ENCODE peak calls at places on chromosomes 11 and 22, in seven cellular contexts. One of them, this sample, is unnamed.

GRCh38 chr22:23282089-23282501 is 101.8 kb downstream of the BCR start:
- DNase-seq in astrocyte: peak; percentile 83
- DNase-seq in ovary: no peak
- DNase-seq in thoracic aorta: peak; percentile 89
- DNase-seq in brain microvascular endothelial cell: peak; percentile 16
- DNase-seq in psoas muscle: peak; percentile 64
- DNase-seq in dorsolateral prefrontal cortex: peak; percentile 87
- DNase-seq in this sample: peak; percentile 45

GRCh38 chr22:22893077-22893805 is 5.6 kb downstream of the IGLL5 start:
- DNase-seq in astrocyte: no peak
- DNase-seq in ovary: no peak
- DNase-seq in thoracic aorta: no peak
- DNase-seq in brain microvascular endothelial cell: no peak
- DNase-seq in psoas muscle: no peak
- DNase-seq in dorsolateral prefrontal cortex: no peak
- DNase-seq in this sample: no peak

GRCh38 chr22:28581020-28581419 is 98.6 kb downstream of the TTC28 start:
- DNase-seq in astrocyte: no peak
- DNase-seq in ovary: no peak
- DNase-seq in thoracic aorta: no peak
- DNase-seq in brain microvascular endothelial cell: no peak
- DNase-seq in psoas muscle: no peak
- DNase-seq in dorsolateral prefrontal cortex: no peak
- DNase-seq in this sample: no peak

GRCh38 chr11:76369406-76369805 is 11.5 kb downstream of the THAP12 start:
- DNase-seq in astrocyte: no peak
- DNase-seq in ovary: no peak
- DNase-seq in thoracic aorta: no peak
- DNase-seq in brain microvascular endothelial cell: no peak
- DNase-seq in psoas muscle: no peak
- DNase-seq in dorsolateral prefrontal cortex: no peak
- DNase-seq in this sample: no peak

GRCh38 chr22:37279469-37279868 is 2.8 kb upstream of the CYTH4 start:
- DNase-seq in astrocyte: peak; percentile 79
- DNase-seq in ovary: no peak
- DNase-seq in thoracic aorta: no peak
- DNase-seq in brain microvascular endothelial cell: no peak
- DNase-seq in psoas muscle: no peak
- DNase-seq in dorsolateral prefrontal cortex: no peak
- DNase-seq in this sample: no peak

GRCh38 chr22:24102366-24103200 is 78.7 kb upstream of the SUSD2 start:
- DNase-seq in astrocyte: no peak
- DNase-seq in ovary: no peak
- DNase-seq in thoracic aorta: no peak
- DNase-seq in brain microvascular endothelial cell: no peak
- DNase-seq in psoas muscle: no peak
- DNase-seq in dorsolateral prefrontal cortex: no peak
- DNase-seq in this sample: no peak

GRCh38 chr11:75323609-75324008 is 27.9 kb downstream of the ARRB1 start:
- DNase-seq in astrocyte: no peak
- DNase-seq in ovary: no peak
- DNase-seq in thoracic aorta: no peak
- DNase-seq in brain microvascular endothelial cell: no peak
- DNase-seq in psoas muscle: no peak
- DNase-seq in dorsolateral prefrontal cortex: no peak
- DNase-seq in this sample: no peak

GRCh38 chr11:116808262-116809175 is 14.6 kb downstream of the APOA4 start:
- DNase-seq in astrocyte: no peak
- DNase-seq in ovary: no peak
- DNase-seq in thoracic aorta: no peak
- DNase-seq in brain microvascular endothelial cell: peak; percentile 56
- DNase-seq in psoas muscle: no peak
- DNase-seq in dorsolateral prefrontal cortex: no peak
- DNase-seq in this sample: no peak

GRCh38 chr22:47196493-47196849 is 434.0 kb downstream of the TBC1D22A start:
- DNase-seq in astrocyte: no peak
- DNase-seq in ovary: no peak
- DNase-seq in thoracic aorta: no peak
- DNase-seq in brain microvascular endothelial cell: no peak
- DNase-seq in psoas muscle: no peak
- DNase-seq in dorsolateral prefrontal cortex: no peak
- DNase-seq in this sample: no peak

GRCh38 chr11:55707029-55707428 is 45.0 kb downstream of the OR4C6 start:
- DNase-seq in astrocyte: no peak
- DNase-seq in ovary: no peak
- DNase-seq in thoracic aorta: no peak
- DNase-seq in brain microvascular endothelial cell: peak; percentile 22
- DNase-seq in psoas muscle: no peak
- DNase-seq in dorsolateral prefrontal cortex: no peak
- DNase-seq in this sample: no peak

GRCh38 chr11:66491315-66491935 is 11.2 kb downstream of the DPP3 start:
- DNase-seq in astrocyte: no peak
- DNase-seq in ovary: no peak
- DNase-seq in thoracic aorta: no peak
- DNase-seq in brain microvascular endothelial cell: no peak
- DNase-seq in psoas muscle: no peak
- DNase-seq in dorsolateral prefrontal cortex: no peak
- DNase-seq in this sample: no peak
- TF ChIP-seq CTCF in astrocyte: no peak
- TF ChIP-seq CTCF in ovary: no peak
- TF ChIP-seq CTCF in thoracic aorta: peak; percentile 21
- TF ChIP-seq CTCF in brain microvascular endothelial cell: peak; percentile 69
- TF ChIP-seq CTCF in psoas muscle: peak; percentile 15
- TF ChIP-seq CTCF in dorsolateral prefrontal cortex: no peak
- TF ChIP-seq CTCF in this sample: peak; percentile 45

GRCh38 chr11:73981051-73981805 is 1.4 kb downstream of the UCP2 start:
- DNase-seq in astrocyte: no peak
- DNase-seq in ovary: no peak
- DNase-seq in thoracic aorta: no peak
- DNase-seq in brain microvascular endothelial cell: no peak
- DNase-seq in psoas muscle: peak; percentile 18
- DNase-seq in dorsolateral prefrontal cortex: no peak
- DNase-seq in this sample: no peak

GRCh38 chr11:73977856-73978519 is 4.7 kb downstream of the UCP2 start:
- DNase-seq in astrocyte: no peak
- DNase-seq in ovary: no peak
- DNase-seq in thoracic aorta: no peak
- DNase-seq in brain microvascular endothelial cell: no peak
- DNase-seq in psoas muscle: peak; percentile 36
- DNase-seq in dorsolateral prefrontal cortex: no peak
- DNase-seq in this sample: no peak

GRCh38 chr11:73978576-73979086 is 4.0 kb downstream of the UCP2 start:
- DNase-seq in astrocyte: peak; percentile 10
- DNase-seq in ovary: no peak
- DNase-seq in thoracic aorta: no peak
- DNase-seq in brain microvascular endothelial cell: no peak
- DNase-seq in psoas muscle: peak; percentile 12
- DNase-seq in dorsolateral prefrontal cortex: no peak
- DNase-seq in this sample: no peak

GRCh38 chr11:73982595-73982989 is at the start of gene UCP2:
- DNase-seq in astrocyte: no peak
- DNase-seq in ovary: peak; percentile 66
- DNase-seq in thoracic aorta: peak; percentile 26
- DNase-seq in brain microvascular endothelial cell: peak; percentile 68
- DNase-seq in psoas muscle: peak; percentile 93
- DNase-seq in dorsolateral prefrontal cortex: peak; percentile 68
- DNase-seq in this sample: peak; percentile 26

DNA sequence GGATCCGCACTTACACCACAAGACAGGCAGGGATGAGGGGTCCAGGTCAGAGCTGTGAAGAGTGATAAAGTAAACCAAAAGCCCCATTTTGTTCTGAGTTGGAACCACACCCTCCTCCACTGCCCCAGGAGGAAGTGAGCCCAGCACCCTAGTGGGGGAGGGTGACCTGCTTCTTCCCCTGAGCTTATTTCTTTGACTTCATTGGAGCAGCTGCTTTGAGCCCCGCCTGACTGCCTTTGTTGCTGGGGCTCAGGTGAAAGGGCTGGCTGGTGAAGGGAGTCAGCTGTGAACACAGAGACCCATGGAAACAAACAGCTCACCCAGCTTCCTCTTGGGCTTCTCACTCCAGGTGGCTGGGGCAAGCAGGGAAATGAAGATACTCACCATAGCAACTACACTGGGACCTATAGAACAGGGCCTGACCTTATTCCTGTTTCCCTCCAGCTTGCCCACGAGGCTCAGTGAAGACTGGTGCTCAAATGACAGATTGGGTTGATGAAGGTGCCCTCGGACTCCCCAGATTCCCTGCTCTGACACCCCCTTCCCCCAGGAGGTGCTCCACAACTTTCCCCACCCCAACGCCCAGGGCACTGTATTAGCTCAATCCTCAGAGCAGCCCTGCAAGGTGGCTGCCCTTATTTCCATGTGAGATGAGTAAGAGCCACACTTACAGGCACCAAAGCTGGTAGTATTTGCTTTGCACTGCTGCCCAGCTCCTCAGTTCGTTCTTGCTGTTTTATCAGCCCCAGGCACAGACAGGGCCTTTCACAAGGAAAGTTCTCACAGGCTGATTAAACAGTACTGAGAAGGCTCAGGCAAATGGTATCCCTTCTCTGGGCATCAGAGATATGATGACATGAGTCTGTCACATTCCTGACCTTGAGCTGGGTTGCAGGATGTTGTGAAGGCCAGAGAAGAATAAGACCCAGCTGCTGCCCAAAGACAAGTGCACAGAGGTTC is 2.4 kb downstream of the UCP2 start:
- DNase-seq in astrocyte: no peak
- DNase-seq in ovary: no peak
- DNase-seq in thoracic aorta: no peak
- DNase-seq in brain microvascular endothelial cell: no peak
- DNase-seq in psoas muscle: peak; percentile 63
- DNase-seq in dorsolateral prefrontal cortex: no peak
- DNase-seq in this sample: no peak
- H3K4me3 ChIP-seq in astrocyte: no peak overlapping the region
- H3K4me3 ChIP-seq in ovary: no peak overlapping the region
- H3K4me3 ChIP-seq in thoracic aorta: no peak overlapping the region
- H3K4me3 ChIP-seq in brain microvascular endothelial cell: no peak overlapping the region
- H3K4me3 ChIP-seq in psoas muscle: peak overlapping the region; percentile 71
- H3K4me3 ChIP-seq in dorsolateral prefrontal cortex: no peak overlapping the region
- H3K4me3 ChIP-seq in this sample: no peak overlapping the region

GRCh38 chr11:1774886-1775285 is 11.2 kb upstream of the CTSD start:
- DNase-seq in astrocyte: no peak
- DNase-seq in ovary: no peak
- DNase-seq in thoracic aorta: no peak
- DNase-seq in brain microvascular endothelial cell: no peak
- DNase-seq in psoas muscle: no peak
- DNase-seq in dorsolateral prefrontal cortex: no peak
- DNase-seq in this sample: no peak
- H3K27ac ChIP-seq in astrocyte: no peak overlapping the region
- H3K27ac ChIP-seq in ovary: no peak overlapping the region
- H3K27ac ChIP-seq in thoracic aorta: no peak overlapping the region
- H3K27ac ChIP-seq in brain microvascular endothelial cell: no peak overlapping the region
- H3K27ac ChIP-seq in psoas muscle: no peak overlapping the region
- H3K27ac ChIP-seq in dorsolateral prefrontal cortex: no peak overlapping the region
- H3K27ac ChIP-seq in this sample: no peak overlapping the region

DNA sequence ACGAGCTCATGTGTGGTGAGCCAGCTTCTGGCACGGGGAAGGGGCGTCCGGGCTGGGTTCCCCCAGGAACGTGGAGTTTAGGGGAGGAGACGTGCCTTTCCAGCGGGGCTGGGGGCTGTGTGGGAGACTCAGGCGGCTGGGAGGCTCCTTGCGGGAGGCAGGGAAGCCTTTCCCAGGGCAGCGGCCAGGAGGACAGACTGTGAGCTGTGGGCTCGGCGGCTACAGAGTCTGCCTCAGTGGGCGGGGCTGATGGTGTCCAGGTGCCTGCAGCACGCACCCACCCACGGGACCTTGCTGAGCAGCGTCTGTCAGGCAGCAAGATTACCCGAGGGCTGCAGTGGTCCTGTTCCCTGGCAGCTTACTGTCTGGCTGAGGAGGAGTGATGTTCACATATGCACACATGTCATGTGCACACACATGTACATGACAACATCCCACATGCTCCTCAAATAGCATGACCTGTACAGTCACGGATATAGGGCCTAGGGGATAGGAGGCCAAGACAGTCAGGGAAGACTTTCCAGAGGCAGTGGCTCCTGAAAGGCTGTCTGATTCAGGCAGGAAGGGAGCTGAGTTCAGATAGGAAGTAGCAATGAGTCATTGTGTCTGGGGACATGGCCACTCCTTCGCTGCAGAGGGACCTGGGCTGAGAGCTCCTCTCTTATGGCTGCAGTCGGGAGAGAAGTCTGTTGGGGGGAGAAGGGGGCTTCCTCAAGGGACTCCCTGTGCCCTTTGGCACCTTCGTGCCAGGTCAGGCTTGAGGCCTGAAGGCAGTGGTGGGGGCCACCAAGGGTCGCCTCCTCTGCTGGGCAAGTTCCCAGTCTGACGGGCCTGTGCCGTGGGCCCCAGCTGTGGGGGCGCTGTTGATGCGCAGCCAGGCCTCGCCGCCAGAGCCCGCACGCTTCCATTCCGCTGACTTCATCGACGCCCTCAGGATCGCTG is 23.3 kb upstream of the PPP6R3 start:
- DNase-seq in astrocyte: peak; percentile 69
- DNase-seq in ovary: no peak
- DNase-seq in thoracic aorta: no peak
- DNase-seq in brain microvascular endothelial cell: peak; percentile 79
- DNase-seq in psoas muscle: no peak
- DNase-seq in dorsolateral prefrontal cortex: no peak
- DNase-seq in this sample: no peak
- TF ChIP-seq CTCF in astrocyte: no peak
- TF ChIP-seq CTCF in ovary: no peak
- TF ChIP-seq CTCF in thoracic aorta: no peak
- TF ChIP-seq CTCF in brain microvascular endothelial cell: peak; percentile 4
- TF ChIP-seq CTCF in psoas muscle: no peak
- TF ChIP-seq CTCF in dorsolateral prefrontal cortex: no peak
- TF ChIP-seq CTCF in this sample: no peak

This sample was measured in AG04450.